ENCODE peak calls at places on chromosomes 11 and 22, in eight cellular contexts. J is ELF-1; D is CD4-positive, CD25-positive, alpha-beta regulatory T cell; O is GM13976; E is stimulated activated naive CD8-positive, alpha-beta T cell treated with anti-CD3 and anti-CD28 coated beads, Interleukin-15, Interleukin-2, amounts not matched to agents 100 U/mL and 50 U/mL, for 24 hours; S is anterior cingulate cortex; Y is MM.1S; C is NCI-H1694. M is an unnamed sample.

GRCh38 chr11:27013741-27014415 is 20.0 kb downstream of the FIBIN start:
- DNase-seq in Y (no peak), O (no peak), S (no peak), J (no peak), C (no peak), D (no peak), E (no peak), M (no peak)

GRCh38 chr11:33708970-33709369 is 8.3 kb upstream of the C11orf91 start:
- DNase-seq in Y (peak), D (no peak), J (no peak), S (no peak), C (no peak), E (no peak), O (no peak), M (no peak)

GRCh38 chr11:119028346-119029068 is 2.2 kb downstream of the SLC37A4 start:
- DNase-seq in C (no peak), D (no peak), Y (no peak), E (no peak), J (no peak), S (no peak), O (no peak), M (no peak)

GRCh38 chr11:114256898-114257286 is 39.3 kb upstream of the NNMT start:
- DNase-seq in D (no peak), Y (no peak), J (peak), S (no peak), E (no peak), O (no peak), C (no peak), M (no peak)

GRCh38 chr11:119100246-119100959 is 1.2 kb downstream of the DPAGT1 start:
- DNase-seq in E (no peak), D (no peak), O (no peak), J (peak), S (no peak), Y (no peak), C (peak), M (no peak)

GRCh38 chr22:49823289-49824045 is 4.2 kb downstream of the BRD1 start:
- DNase-seq in O (no peak), C (no peak), D (no peak), E (no peak), J (no peak), S (no peak), Y (no peak), M (no peak)

GRCh38 chr11:85180528-85180927 is 446.6 kb downstream of the DLG2 start:
- DNase-seq in C (no peak), D (no peak), E (no peak), O (no peak), J (no peak), Y (peak), S (no peak), M (no peak)

GRCh38 chr22:37325024-37325395 is 42.7 kb downstream of the CYTH4 start:
- DNase-seq in J (no peak), D (no peak), Y (no peak), S (no peak), E (no peak), O (no peak), C (no peak), M (no peak)

GRCh38 chr11:20060180-20060579 is 100.1 kb downstream of the DBX1 start:
- DNase-seq in Y (no peak), D (no peak), J (no peak), O (no peak), C (no peak), S (no peak), E (no peak), M (no peak)

GRCh38 chr11:2655834-2656622 is 43.8 kb downstream of the KCNQ1OT1 start:
- DNase-seq in J (no peak), D (no peak), Y (no peak), O (no peak), E (no peak), S (no peak), C (no peak), M (no peak)

GRCh38 chr22:10961043-10961860 is 4566.7 kb upstream of the OR11H1 start:
- DNase-seq in E (no peak), S (no peak), C (no peak), J (peak), Y (no peak), O (no peak), D (no peak), M (no peak)

GRCh38 chr11:112355726-112356125 is 95.1 kb upstream of the PLET1 start:
- DNase-seq in D (peak), Y (no peak), S (no peak), O (no peak), E (no peak), J (peak), C (no peak), M (peak)

GRCh38 chr11:86519064-86519911 is 144.6 kb downstream of the CCDC81 start:
- DNase-seq in S (no peak), D (no peak), E (no peak), J (peak), C (no peak), Y (no peak), O (no peak), M (no peak)

GRCh38 chr22:44205713-44206645 is 25.3 kb downstream of the PARVG start:
- DNase-seq in E (no peak), O (no peak), D (no peak), C (no peak), J (no peak), Y (no peak), S (no peak), M (no peak)

GRCh38 chr11:16612801-16613400 is 125.5 kb upstream of the C11orf58 start:
- DNase-seq in S (no peak), C (no peak), D (no peak), Y (no peak), J (peak), E (no peak), O (no peak), M (peak)

GRCh38 chr11:9263840-9264380 is 1.2 kb downstream of the DENND5A start:
- DNase-seq in J (peak), C (no peak), O (peak), D (peak), S (no peak), Y (peak), E (peak), M (no peak)

GRCh38 chr11:8871283-8871775 is 39.7 kb upstream of the AKIP1 start:
- DNase-seq in S (peak), Y (no peak), E (no peak), C (peak), J (peak), D (no peak), O (no peak), M (no peak)

GRCh38 chr11:92306966-92307504 is 82.4 kb downstream of the FAT3 start:
- DNase-seq in Y (no peak), E (no peak), O (no peak), D (no peak), J (no peak), S (no peak), C (no peak), M (no peak)

GRCh38 chr11:74288161-74288560 is 23.3 kb downstream of the P4HA3 start:
- DNase-seq in D (no peak), E (no peak), S (no peak), O (no peak), C (no peak), J (no peak), Y (no peak), M (no peak)

GRCh38 chr22:37848587-37849088 is 581 bp upstream of the EIF3L start:
- DNase-seq in D (peak), C (peak), E (no peak), O (peak), S (no peak), J (peak), Y (no peak), M (no peak)

GRCh38 chr11:115724709-115725108 is 220.5 kb upstream of the CADM1 start:
- DNase-seq in S (no peak), E (no peak), C (no peak), Y (no peak), D (no peak), J (no peak), O (no peak), M (no peak)

GRCh38 chr22:19514831-19515565 is 9.2 kb downstream of the CLDN5 start:
- DNase-seq in O (no peak), C (no peak), E (no peak), Y (no peak), J (no peak), S (no peak), D (no peak), M (no peak)

GRCh38 chr11:93983542-93984204 is 37.5 kb upstream of the HEPHL1 start:
- DNase-seq in C (no peak), S (no peak), E (no peak), O (no peak), D (no peak), Y (no peak), J (no peak), M (no peak)

GRCh38 chr22:49826603-49827306 is 918 bp downstream of the BRD1 start:
- DNase-seq in Y (peak), C (no peak), S (no peak), O (no peak), D (peak), E (peak), J (no peak), M (no peak)

GRCh38 chr22:30420401-30421178 is 5.0 kb upstream of the MTFP1 start:
- DNase-seq in J (no peak), E (no peak), S (no peak), C (no peak), O (no peak), D (no peak), Y (no peak), M (no peak)

GRCh38 chr11:129698212-129698611 is 117.4 kb upstream of the TMEM45B start:
- DNase-seq in S (no peak), Y (no peak), J (no peak), D (no peak), E (no peak), O (peak), C (no peak), M (no peak)

GRCh38 chr11:39374963-39375698 is 2084.3 kb downstream of the LRRC4C start:
- DNase-seq in J (no peak), E (no peak), S (no peak), D (peak), O (no peak), C (peak), Y (peak), M (no peak)

GRCh38 chr11:118649941-118650340 is 29.5 kb downstream of the TREH start:
- DNase-seq in J (no peak), E (no peak), S (no peak), Y (no peak), D (no peak), C (no peak), O (no peak), M (no peak)

GRCh38 chr22:34004058-34004457 is 83.8 kb upstream of the LARGE1 start:
- DNase-seq in O (no peak), E (no peak), J (no peak), S (no peak), C (no peak), Y (no peak), D (no peak), M (no peak)

GRCh38 chr11:15347969-15348734 is 233.4 kb downstream of the INSC start:
- DNase-seq in E (no peak), S (no peak), D (no peak), O (no peak), C (no peak), J (no peak), Y (peak), M (no peak)

GRCh38 chr22:39814899-39815298 is 78.7 kb downstream of the ENTHD1 start:
- DNase-seq in Y (no peak), C (no peak), O (no peak), D (no peak), E (no peak), J (no peak), S (no peak), M (no peak)

GRCh38 chr11:66951135-66951534 is 7.0 kb downstream of the PC start:
- DNase-seq in S (no peak), Y (no peak), E (no peak), C (no peak), O (no peak), J (peak), D (no peak), M (peak)

GRCh38 chr11:12687216-12687623 is 13.0 kb downstream of the TEAD1 start:
- DNase-seq in C (no peak), O (no peak), D (no peak), E (no peak), S (no peak), J (peak), Y (no peak), M (no peak)

GRCh38 chr22:25061605-25062377 is 109.3 kb downstream of the KIAA1671 start:
- DNase-seq in S (no peak), E (no peak), C (no peak), J (no peak), D (no peak), Y (no peak), O (no peak), M (no peak)

GRCh38 chr11:2858995-2859705 is 26.4 kb downstream of the CDKN1C start:
- DNase-seq in C (no peak), E (no peak), S (no peak), D (no peak), Y (no peak), O (no peak), J (no peak), M (no peak)

GRCh38 chr22:46457502-46458488 is 79.6 kb downstream of the CELSR1 start:
- DNase-seq in S (no peak), O (no peak), Y (no peak), C (no peak), D (no peak), E (no peak), J (peak), M (no peak)

GRCh38 chr11:33692013-33692504 is 8.6 kb downstream of the C11orf91 start:
- DNase-seq in J (peak), C (no peak), S (peak), O (no peak), E (no peak), Y (no peak), D (no peak), M (no peak)

GRCh38 chr22:46748948-46749681 is 11.1 kb upstream of the CERK start:
- DNase-seq in Y (no peak), C (no peak), J (no peak), E (peak), S (no peak), O (no peak), D (peak), M (no peak)

GRCh38 chr11:104830080-104830479 is 68.2 kb downstream of the CASP12 start:
- DNase-seq in Y (no peak), J (no peak), C (no peak), O (no peak), S (no peak), D (no peak), E (no peak), M (no peak)

M was measured in H9.